ENCODE peak calls at places on chromosomes 4 and X, in four cellular contexts. X, E, H and B are unnamed samples.

GRCh38 chr4:6241062-6241845 is 28.4 kb upstream of the WFS1 start:
- DNase-seq in X (no peak), E (no peak), H (no peak), B (no peak)

GRCh38 chr4:89226665-89227572 is 80.7 kb downstream of the GPRIN3 start:
- DNase-seq in X (peak), E (peak), H (peak), B (peak)

GRCh38 chrX:64093761-64094160 is 111.7 kb downstream of the AMER1 start:
- DNase-seq in X (no peak), E (no peak), H (no peak), B (peak)

GRCh38 chr4:118936406-118936805 is 47.8 kb downstream of the SYNPO2 start:
- DNase-seq in X (no peak), E (no peak), H (no peak), B (no peak)

GRCh38 chrX:153381684-153382532 is 19.2 kb downstream of the PNMA6E start:
- DNase-seq in X (peak), E (peak), H (no peak), B (no peak)

GRCh38 chr4:75860606-75861005 is 41.6 kb downstream of the PPEF2 start:
- DNase-seq in X (no peak), E (no peak), H (no peak), B (no peak)

GRCh38 chr4:140238353-140239041 is 84.5 kb upstream of the MAML3 start:
- DNase-seq in X (no peak), E (no peak), H (no peak), B (peak)

GRCh38 chr4:168618577-168619265 is 121.9 kb downstream of the PALLD start:
- DNase-seq in X (no peak), E (no peak), H (no peak), B (no peak)

GRCh38 chr4:61543976-61544375 is 343.9 kb downstream of the ADGRL3 start:
- DNase-seq in X (no peak), E (no peak), H (no peak), B (no peak)

GRCh38 chrX:118637997-118638396 is 89.4 kb upstream of the IL13RA1 start:
- DNase-seq in X (no peak), E (peak), H (no peak), B (no peak)

GRCh38 chrX:16999275-16999674 is 52.8 kb downstream of the REPS2 start:
- DNase-seq in X (no peak), E (no peak), H (no peak), B (no peak)

GRCh38 chr4:26032572-26033320 is 118.7 kb downstream of the SMIM20 start:
- DNase-seq in X (no peak), E (peak), H (no peak), B (no peak)

GRCh38 chr4:74374561-74375327 is 9.8 kb downstream of the EREG start:
- DNase-seq in X (no peak), E (no peak), H (no peak), B (no peak)

GRCh38 chr4:19386786-19387185 is 864.9 kb upstream of the SLIT2 start:
- DNase-seq in X (no peak), E (no peak), H (no peak), B (no peak)

GRCh38 chr4:41339812-41340809 is 83.4 kb downstream of the UCHL1 start:
- DNase-seq in X (no peak), E (no peak), H (no peak), B (peak)

GRCh38 chrX:14352511-14352910 is 176.8 kb upstream of the GLRA2 start:
- DNase-seq in X (no peak), E (no peak), H (no peak), B (no peak)

GRCh38 chrX:84046403-84046984 is 141.5 kb downstream of the RPS6KA6 start:
- DNase-seq in X (no peak), E (peak), H (no peak), B (peak)

GRCh38 chrX:101658661-101659477 is 781 bp downstream of the ARMCX2 start:
- DNase-seq in X (peak), E (no peak), H (no peak), B (peak)

GRCh38 chr4:10305816-10306215 is 151.4 kb downstream of the ZNF518B start:
- DNase-seq in X (no peak), E (no peak), H (no peak), B (no peak)

GRCh38 chr4:133866328-133866699 is 335.3 kb downstream of the PABPC4L start:
- DNase-seq in X (no peak), E (no peak), H (no peak), B (no peak)

GRCh38 chrX:50765986-50766385 is 48.0 kb downstream of the SHROOM4 start:
- DNase-seq in X (no peak), E (no peak), H (no peak), B (no peak)

GRCh38 chr4:110059556-110060191 is 138.7 kb downstream of the ELOVL6 start:
- DNase-seq in X (no peak), E (no peak), H (no peak), B (no peak)

GRCh38 chrX:140050906-140051305 is 85.6 kb upstream of the CXorf66 start:
- DNase-seq in X (no peak), E (no peak), H (no peak), B (no peak)

GRCh38 chr4:42778349-42778748 is 114.2 kb upstream of the GRXCR1 start:
- DNase-seq in X (no peak), E (no peak), H (no peak), B (no peak)

GRCh38 chr4:11548529-11549176 is 120.0 kb upstream of the HS3ST1 start:
- DNase-seq in X (no peak), E (no peak), H (no peak), B (no peak)

GRCh38 chr4:152972821-152973613 is 36.9 kb downstream of the FHDC1 start:
- DNase-seq in X (no peak), E (no peak), H (no peak), B (no peak)

GRCh38 chrX:11241720-11242119 is 51.5 kb upstream of the AMELX start:
- DNase-seq in X (no peak), E (no peak), H (no peak), B (no peak)

GRCh38 chrX:8084023-8084422 is 87.0 kb downstream of the VCX2 start:
- DNase-seq in X (no peak), E (no peak), H (no peak), B (no peak)

GRCh38 chr4:184148871-184149637 is 68.6 kb downstream of the ENPP6 start:
- DNase-seq in X (no peak), E (no peak), H (no peak), B (no peak)

GRCh38 chr4:16785800-16786527 is 112.5 kb downstream of the LDB2 start:
- DNase-seq in X (no peak), E (no peak), H (no peak), B (no peak)

GRCh38 chr4:137994858-137995257 is 247.3 kb downstream of the SLC7A11 start:
- DNase-seq in X (no peak), E (no peak), H (no peak), B (no peak)

GRCh38 chr4:151313306-151314028 is 11.9 kb downstream of the SH3D19 start:
- DNase-seq in X (no peak), E (peak), H (no peak), B (no peak)

GRCh38 chr4:177214935-177215334 is 94.7 kb upstream of the NEIL3 start:
- DNase-seq in X (no peak), E (no peak), H (no peak), B (no peak)

GRCh38 chr4:102546635-102547034 is 45.5 kb downstream of the NFKB1 start:
- DNase-seq in X (no peak), E (no peak), H (no peak), B (no peak)

GRCh38 chrX:40326186-40326965 is 228.6 kb upstream of the BCOR start:
- DNase-seq in X (no peak), E (no peak), H (no peak), B (no peak)

GRCh38 chr4:21046121-21046520 is 345.9 kb downstream of the PACRGL start:
- DNase-seq in X (no peak), E (no peak), H (no peak), B (no peak)

GRCh38 chrX:29617276-29617675 is 598.1 kb upstream of the MAGEB2 start:
- DNase-seq in X (no peak), E (no peak), H (no peak), B (no peak)

GRCh38 chr4:102344520-102344954 is 745 bp downstream of the SLC39A8 start:
- DNase-seq in X (peak), E (no peak), H (no peak), B (peak)

GRCh38 chrX:136528645-136529315 is 3.2 kb upstream of the VGLL1 start:
- DNase-seq in X (peak), E (no peak), H (no peak), B (peak)

GRCh38 chrX:136523770-136524169 is 8.2 kb upstream of the VGLL1 start:
- DNase-seq in X (no peak), E (no peak), H (no peak), B (no peak)

GRCh38 chrX:136531951-136532350 is at the start of gene VGLL1:
- DNase-seq in X (no peak), E (no peak), H (no peak), B (no peak)

GRCh38 chrX:136529795-136530194 is 2.2 kb upstream of the VGLL1 start:
- DNase-seq in X (peak), E (no peak), H (no peak), B (peak)

GRCh38 chrX:136525738-136526606 is 6.0 kb upstream of the VGLL1 start:
- DNase-seq in X (no peak), E (no peak), H (no peak), B (no peak)
- TF ChIP-seq JUN in X (no peak), E (no peak), H (no peak), B (no peak)

DNA sequence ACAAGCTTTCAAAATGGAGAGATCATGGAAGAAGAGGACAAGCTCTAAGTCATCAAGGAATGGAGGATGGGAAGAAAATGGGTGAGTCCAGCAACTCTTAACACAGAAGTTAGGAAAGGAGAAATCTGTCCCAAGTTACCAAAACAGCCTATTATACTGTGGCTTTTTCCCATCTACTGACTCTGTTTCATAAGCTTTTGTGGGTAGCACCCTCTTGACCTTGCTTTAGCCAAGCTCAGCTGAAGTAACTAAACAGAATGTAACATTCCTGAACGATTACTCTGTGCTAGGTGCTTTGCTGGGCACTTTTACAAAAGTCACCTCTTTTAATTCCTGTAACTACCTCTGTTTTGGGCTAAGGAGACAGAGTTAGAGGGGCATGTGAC is 54.8 kb downstream of the MAP7D2 start:
- DNase-seq in X (no peak), E (peak), H (no peak), B (no peak)
- TF ChIP-seq ATF3 in X (no peak), E (no peak), H (no peak), B (no peak)

GRCh38 chr4:155618183-155618838 is 48.3 kb upstream of the GUCY1A1 start:
- DNase-seq in X (no peak), E (no peak), H (no peak), B (no peak)
- TF ChIP-seq JUN in X (no peak), E (no peak), H (no peak), B (no peak)

DNA sequence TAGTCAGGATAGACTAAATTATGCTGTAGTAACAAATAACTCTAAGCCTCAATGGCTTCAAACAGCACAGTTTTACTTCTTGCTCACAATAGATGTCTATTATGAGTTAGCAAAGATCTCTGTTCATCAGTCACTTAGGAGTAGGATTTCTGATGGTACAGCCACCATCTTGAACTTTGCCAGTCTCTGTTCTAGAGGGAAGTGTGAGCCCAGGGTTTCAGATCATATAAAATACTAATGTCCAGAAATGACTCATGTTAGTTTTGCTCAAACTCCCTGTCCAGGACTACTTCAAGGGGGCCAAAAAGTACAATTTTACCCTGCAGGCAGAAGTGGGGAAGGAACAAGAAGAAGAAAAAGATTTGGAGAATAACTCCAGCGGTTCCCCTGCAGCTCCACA is 77.1 kb upstream of the LSM6 start:
- DNase-seq in X (no peak), E (no peak), H (no peak), B (no peak)
- TF ChIP-seq ATF3 in X (no peak), E (no peak), H (no peak), B (no peak)

GRCh38 chrX:20063716-20064351 is 52.9 kb downstream of the MAP7D2 start:
- DNase-seq in X (peak), E (no peak), H (no peak), B (peak)

GRCh38 chrX:20071511-20072079 is 45.1 kb downstream of the MAP7D2 start:
- DNase-seq in X (no peak), E (peak), H (no peak), B (no peak)

GRCh38 chrX:20063153-20063552 is 53.6 kb downstream of the MAP7D2 start:
- DNase-seq in X (no peak), E (no peak), H (no peak), B (no peak)

GRCh38 chrX:20066968-20067708 is 49.6 kb downstream of the MAP7D2 start:
- DNase-seq in X (peak), E (peak), H (no peak), B (no peak)

DNA sequence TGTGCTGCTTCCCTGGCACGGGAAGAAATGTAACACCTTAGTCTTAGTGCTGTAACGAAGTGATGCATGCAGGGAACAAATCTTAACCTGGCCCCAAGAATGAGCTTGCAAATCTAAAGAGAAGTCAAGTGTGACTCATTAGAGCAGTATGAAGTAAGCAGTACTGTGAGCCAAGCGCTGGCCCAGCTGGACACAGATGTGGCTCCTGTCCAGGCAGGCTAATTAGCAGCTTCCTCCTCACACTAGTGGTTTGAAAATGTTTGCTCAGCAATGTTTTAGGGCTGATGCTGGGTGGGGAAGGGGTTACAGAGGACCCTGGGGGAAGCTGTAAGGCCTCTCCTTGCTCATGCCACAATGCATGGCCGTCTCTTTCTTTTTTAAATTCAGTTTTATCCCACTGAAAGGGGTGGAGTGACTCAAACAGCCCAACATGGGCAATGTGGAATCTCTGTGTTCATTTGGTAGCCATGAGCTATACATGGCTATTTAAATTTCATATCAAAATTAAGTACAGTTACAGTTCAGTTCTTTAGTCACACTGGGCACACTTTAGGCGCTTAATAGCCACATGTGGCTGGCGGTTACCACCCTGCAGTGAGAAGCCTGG is 48.9 kb downstream of the MAP7D2 start:
- DNase-seq in X (peak), E (no peak), H (no peak), B (no peak)
- TF ChIP-seq JUN in X (no peak), E (no peak), H (no peak), B (no peak)